ENCODE peak calls at places on chromosomes 7 and 10, in eight cellular contexts. S, C, E, T, L, M, H and Y are unnamed samples.

GRCh38 chr7:111622084-111622483 is 59.8 kb upstream of the IMMP2L start:
- DNase-seq in L (no peak), M (no peak), T (no peak), C (no peak), E (no peak), S (no peak), H (no peak), Y (no peak)

GRCh38 chr10:20004087-20004523 is 187.9 kb downstream of the PLXDC2 start:
- DNase-seq in L (no peak), E (no peak), C (peak; percentile 61), M (peak; percentile 72), H (no peak), T (no peak), S (no peak), Y (no peak)

GRCh38 chr10:85545874-85546273 is 820.7 kb downstream of the GRID1 start:
- DNase-seq in C (no peak), E (no peak), L (no peak), S (no peak), H (no peak), T (no peak), M (no peak), Y (no peak)

GRCh38 chr7:37354661-37355131 is 94.0 kb downstream of the ELMO1 start:
- DNase-seq in H (no peak), E (peak; percentile 16), T (no peak), M (no peak), S (peak; percentile 59), C (peak; percentile 88), L (peak; percentile 90), Y (peak; percentile 98)

GRCh38 chr10:84214612-84215235 is 10.6 kb downstream of the LRIT2 start:
- DNase-seq in C (no peak), H (no peak), S (peak; percentile 54), M (no peak), L (no peak), T (peak; percentile 45), E (peak; percentile 53), Y (no peak)

GRCh38 chr7:142168746-142169145 is 57.2 kb downstream of the MGAM2 start:
- DNase-seq in C (no peak), T (peak; percentile 35), S (no peak), E (no peak), H (no peak), M (peak; percentile 16), L (no peak), Y (no peak)

GRCh38 chr7:78279457-78279856 is 480.9 kb downstream of the PHTF2 start:
- DNase-seq in S (no peak), T (no peak), C (no peak), E (no peak), M (no peak), L (no peak), H (no peak), Y (no peak)

GRCh38 chr7:28551311-28551710 is 139.0 kb downstream of the CREB5 start:
- DNase-seq in E (no peak), M (no peak), T (peak; percentile 25), S (no peak), H (no peak), L (no peak), C (no peak), Y (no peak)

GRCh38 chr10:124612611-124613498 is 131.3 kb downstream of the FAM53B start:
- DNase-seq in E (no peak), M (peak; percentile 76), C (peak; percentile 71), L (no peak), H (no peak), T (peak; percentile 14), S (no peak), Y (peak; percentile 34)

GRCh38 chr10:26839966-26840627 is 20.7 kb downstream of the ABI1 start:
- DNase-seq in E (no peak), T (no peak), S (no peak), C (no peak), M (peak; percentile 49), H (no peak), L (no peak), Y (no peak)

GRCh38 chr10:86191166-86191565 is 175.4 kb downstream of the GRID1 start:
- DNase-seq in E (no peak), L (no peak), M (no peak), T (no peak), S (no peak), H (no peak), C (no peak), Y (no peak)

GRCh38 chr7:78139335-78139734 is 340.8 kb downstream of the PHTF2 start:
- DNase-seq in L (no peak), S (no peak), C (no peak), M (peak; percentile 21), E (no peak), H (no peak), T (no peak), Y (no peak)

GRCh38 chr10:625335-625699 is 64.2 kb downstream of the DIP2C start:
- DNase-seq in H (peak; percentile 84), T (no peak), C (peak; percentile 64), E (no peak), L (no peak), S (no peak), M (no peak), Y (peak; percentile 47)

GRCh38 chr10:97888641-97889262 is 39.1 kb downstream of the GOLGA7B start:
- DNase-seq in H (no peak), E (no peak), C (no peak), T (peak; percentile 87), L (no peak), S (no peak), M (peak; percentile 25), Y (no peak)

GRCh38 chr10:117544729-117545140 is 2.2 kb downstream of the EMX2 start:
- DNase-seq in C (no peak), S (no peak), H (no peak), T (no peak), M (peak; percentile 45), L (peak; percentile 63), E (peak; percentile 15), Y (no peak)

GRCh38 chr7:2513702-2514101 is 5.9 kb upstream of the LFNG start:
- DNase-seq in S (no peak), T (no peak), L (no peak), H (no peak), M (no peak), E (no peak), C (no peak), Y (no peak)

GRCh38 chr10:65900271-65900670 is 1025.6 kb upstream of the LRRTM3 start:
- DNase-seq in E (no peak), M (no peak), L (no peak), T (no peak), H (no peak), S (no peak), C (no peak), Y (no peak)

GRCh38 chr7:42511027-42511426 is 274.0 kb upstream of the GLI3 start:
- DNase-seq in C (no peak), L (no peak), E (no peak), S (no peak), T (no peak), M (peak; percentile 70), H (no peak), Y (no peak)

GRCh38 chr10:82668266-82668665 is 793.3 kb downstream of the NRG3 start:
- DNase-seq in L (no peak), S (no peak), M (no peak), T (no peak), H (no peak), C (no peak), E (no peak), Y (no peak)